ENCODE peak calls at places on chromosomes 13 and 19, in six cellular contexts. One of them, this sample, is unnamed. For H3K27me3, the result is how much of the 10 kb centered on the place peaks cover.

GRCh38 chr13:93915269-93915809 is 564.1 kb downstream of the DCT start:
- DNase-seq in brain microvascular endothelial cell: peak
- DNase-seq in lower lobe of right lung: no peak
- DNase-seq in lung: no peak
- DNase-seq in cardiac muscle cell: peak
- DNase-seq in heart right ventricle: no peak
- DNase-seq in this sample: no peak

GRCh38 chr19:31578326-31578725 is 229.1 kb upstream of the TSHZ3 start:
- DNase-seq in brain microvascular endothelial cell: no peak
- DNase-seq in lung: no peak
- DNase-seq in cardiac muscle cell: no peak
- DNase-seq in lower lobe of right lung: no peak
- DNase-seq in heart right ventricle: no peak
- DNase-seq in this sample: no peak

GRCh38 chr19:38523319-38523718 is 89.8 kb downstream of the RYR1 start:
- DNase-seq in cardiac muscle cell: no peak
- DNase-seq in lung: no peak
- DNase-seq in brain microvascular endothelial cell: no peak
- DNase-seq in lower lobe of right lung: no peak
- DNase-seq in heart right ventricle: no peak
- DNase-seq in this sample: no peak

GRCh38 chr19:18439025-18439909 is 1.3 kb upstream of the ISYNA1 start:
- DNase-seq in lung: no peak
- DNase-seq in cardiac muscle cell: peak
- DNase-seq in brain microvascular endothelial cell: peak
- DNase-seq in lower lobe of right lung: no peak
- DNase-seq in heart right ventricle: no peak
- DNase-seq in this sample: peak

GRCh38 chr19:33411621-33412180 is 38.2 kb downstream of the CEBPG start:
- DNase-seq in cardiac muscle cell: no peak
- DNase-seq in heart right ventricle: no peak
- DNase-seq in lung: no peak
- DNase-seq in lower lobe of right lung: no peak
- DNase-seq in brain microvascular endothelial cell: no peak
- DNase-seq in this sample: no peak

GRCh38 chr19:16025108-16026101 is 50.9 kb upstream of the TPM4 start:
- DNase-seq in heart right ventricle: no peak
- DNase-seq in lower lobe of right lung: no peak
- DNase-seq in lung: no peak
- DNase-seq in brain microvascular endothelial cell: peak
- DNase-seq in cardiac muscle cell: peak
- DNase-seq in this sample: peak

GRCh38 chr13:93559718-93560117 is 333.1 kb downstream of the GPC6 start:
- DNase-seq in lung: no peak
- DNase-seq in lower lobe of right lung: no peak
- DNase-seq in cardiac muscle cell: peak
- DNase-seq in brain microvascular endothelial cell: peak
- DNase-seq in heart right ventricle: no peak
- DNase-seq in this sample: peak

GRCh38 chr13:27813826-27814225 is 21.5 kb downstream of the GSX1 start:
- DNase-seq in brain microvascular endothelial cell: no peak
- DNase-seq in lung: no peak
- DNase-seq in heart right ventricle: no peak
- DNase-seq in cardiac muscle cell: no peak
- DNase-seq in lower lobe of right lung: no peak
- DNase-seq in this sample: no peak

GRCh38 chr19:45159971-45160324 is 834 bp downstream of the NKPD1 start:
- DNase-seq in lower lobe of right lung: no peak
- DNase-seq in cardiac muscle cell: no peak
- DNase-seq in brain microvascular endothelial cell: no peak
- DNase-seq in heart right ventricle: no peak
- DNase-seq in lung: no peak
- DNase-seq in this sample: no peak

GRCh38 chr19:5094768-5095567 is 126.1 kb downstream of the KDM4B start:
- DNase-seq in lung: no peak
- DNase-seq in lower lobe of right lung: no peak
- DNase-seq in cardiac muscle cell: no peak
- DNase-seq in brain microvascular endothelial cell: no peak
- DNase-seq in heart right ventricle: no peak
- DNase-seq in this sample: no peak

GRCh38 chr19:21256722-21257121 is 72.5 kb downstream of the ZNF708 start:
- DNase-seq in lung: no peak
- DNase-seq in lower lobe of right lung: no peak
- DNase-seq in heart right ventricle: no peak
- DNase-seq in cardiac muscle cell: peak
- DNase-seq in brain microvascular endothelial cell: peak
- DNase-seq in this sample: peak

GRCh38 chr19:43776285-43776684 is 4.5 kb downstream of the KCNN4 start:
- DNase-seq in cardiac muscle cell: no peak
- DNase-seq in heart right ventricle: no peak
- DNase-seq in lower lobe of right lung: no peak
- DNase-seq in brain microvascular endothelial cell: no peak
- DNase-seq in lung: no peak
- DNase-seq in this sample: no peak

GRCh38 chr19:51722492-51722891 is 1.3 kb downstream of the HAS1 start:
- DNase-seq in heart right ventricle: no peak
- DNase-seq in lung: no peak
- DNase-seq in cardiac muscle cell: no peak
- DNase-seq in lower lobe of right lung: no peak
- DNase-seq in brain microvascular endothelial cell: no peak
- DNase-seq in this sample: no peak

GRCh38 chr13:33322474-33322827 is 36.9 kb upstream of the STARD13 start:
- DNase-seq in lower lobe of right lung: no peak
- DNase-seq in heart right ventricle: peak
- DNase-seq in lung: no peak
- DNase-seq in cardiac muscle cell: peak
- DNase-seq in brain microvascular endothelial cell: peak
- DNase-seq in this sample: no peak

GRCh38 chr19:11451942-11452813 is 16.7 kb downstream of the PRKCSH start:
- DNase-seq in cardiac muscle cell: peak
- DNase-seq in lower lobe of right lung: no peak
- DNase-seq in heart right ventricle: no peak
- DNase-seq in brain microvascular endothelial cell: no peak
- DNase-seq in lung: no peak
- DNase-seq in this sample: no peak

GRCh38 chr13:40484101-40484800 is 182.2 kb downstream of the FOXO1 start:
- DNase-seq in brain microvascular endothelial cell: no peak
- DNase-seq in cardiac muscle cell: no peak
- DNase-seq in lung: no peak
- DNase-seq in heart right ventricle: no peak
- DNase-seq in lower lobe of right lung: no peak
- DNase-seq in this sample: no peak

GRCh38 chr19:34171539-34171876 is 796 bp upstream of the LSM14A start:
- DNase-seq in cardiac muscle cell: peak
- DNase-seq in lower lobe of right lung: no peak
- DNase-seq in heart right ventricle: no peak
- DNase-seq in brain microvascular endothelial cell: peak
- DNase-seq in lung: no peak
- DNase-seq in this sample: peak

GRCh38 chr13:94917814-94918213 is 205.5 kb upstream of the SOX21 start:
- DNase-seq in lower lobe of right lung: no peak
- DNase-seq in heart right ventricle: no peak
- DNase-seq in lung: no peak
- DNase-seq in brain microvascular endothelial cell: peak
- DNase-seq in cardiac muscle cell: peak
- DNase-seq in this sample: peak

GRCh38 chr13:66348745-66349720 is 881.1 kb downstream of the PCDH9 start:
- DNase-seq in cardiac muscle cell: peak
- DNase-seq in heart right ventricle: peak
- DNase-seq in lung: peak
- DNase-seq in brain microvascular endothelial cell: no peak
- DNase-seq in lower lobe of right lung: no peak
- DNase-seq in this sample: no peak

GRCh38 chr19:19059837-19060611 is 3.8 kb upstream of the SLC25A42 start:
- DNase-seq in cardiac muscle cell: no peak
- DNase-seq in lower lobe of right lung: peak
- DNase-seq in lung: no peak
- DNase-seq in brain microvascular endothelial cell: no peak
- DNase-seq in heart right ventricle: no peak
- DNase-seq in this sample: no peak

DNA sequence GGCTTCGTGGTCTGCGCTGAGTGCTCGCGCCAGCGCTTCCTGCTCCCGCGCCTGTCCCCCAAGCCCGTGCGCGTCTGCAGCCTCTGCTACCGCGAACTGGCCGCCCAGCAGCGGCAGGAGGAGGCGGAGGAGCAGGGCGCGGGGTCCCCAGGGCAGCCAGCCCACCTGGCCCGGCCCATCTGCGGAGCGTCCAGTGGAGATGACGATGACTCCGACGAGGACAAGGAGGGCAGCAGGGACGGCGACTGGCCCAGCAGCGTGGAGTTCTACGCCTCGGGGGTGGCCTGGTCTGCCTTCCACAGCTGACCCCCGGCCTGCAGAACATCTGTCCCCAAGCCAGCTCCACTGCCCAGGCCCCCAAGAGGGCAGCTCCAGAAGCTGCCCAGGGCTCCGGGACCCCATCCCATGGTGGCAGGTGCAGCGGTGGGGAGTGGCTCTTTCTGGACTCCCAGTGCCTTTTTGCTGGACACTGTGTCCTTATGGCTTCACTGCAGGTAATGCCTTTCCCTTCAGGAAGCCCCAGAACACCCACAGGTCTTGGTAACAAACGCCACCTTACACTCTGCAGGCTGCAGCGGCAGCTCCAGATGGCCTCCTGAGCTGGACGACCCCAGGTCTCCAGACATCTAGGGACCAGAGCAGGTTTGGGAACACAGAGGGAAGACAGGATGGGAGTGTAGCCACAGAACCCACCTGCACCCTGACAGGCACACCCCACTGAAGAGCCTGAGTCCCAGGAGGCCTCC is 9.3 kb downstream of the PLEKHF1 start:
- DNase-seq in lower lobe of right lung: no peak
- DNase-seq in heart right ventricle: no peak
- DNase-seq in lung: no peak
- DNase-seq in brain microvascular endothelial cell: no peak
- DNase-seq in cardiac muscle cell: no peak
- DNase-seq in this sample: no peak
- TF ChIP-seq CTCF in lower lobe of right lung: no peak
- TF ChIP-seq CTCF in heart right ventricle: no peak
- TF ChIP-seq CTCF in lung: no peak
- TF ChIP-seq CTCF in brain microvascular endothelial cell: no peak
- TF ChIP-seq CTCF in cardiac muscle cell: no peak
- TF ChIP-seq CTCF in this sample: no peak

GRCh38 chr13:114015608-114016295 is 41.9 kb upstream of the C13orf46 start:
- DNase-seq in lower lobe of right lung: no peak
- DNase-seq in brain microvascular endothelial cell: no peak
- DNase-seq in cardiac muscle cell: peak
- DNase-seq in heart right ventricle: peak
- DNase-seq in lung: no peak
- DNase-seq in this sample: peak

GRCh38 chr13:114013952-114014629 is 40.2 kb upstream of the C13orf46 start:
- DNase-seq in lung: no peak
- DNase-seq in brain microvascular endothelial cell: no peak
- DNase-seq in heart right ventricle: no peak
- DNase-seq in cardiac muscle cell: no peak
- DNase-seq in lower lobe of right lung: peak
- DNase-seq in this sample: no peak

GRCh38 chr13:114013336-114013735 is 39.5 kb upstream of the C13orf46 start:
- DNase-seq in lower lobe of right lung: no peak
- DNase-seq in heart right ventricle: no peak
- DNase-seq in brain microvascular endothelial cell: no peak
- DNase-seq in cardiac muscle cell: no peak
- DNase-seq in lung: no peak
- DNase-seq in this sample: no peak

GRCh38 chr13:114016321-114017027 is 42.6 kb upstream of the C13orf46 start:
- DNase-seq in lung: no peak
- DNase-seq in brain microvascular endothelial cell: no peak
- DNase-seq in lower lobe of right lung: no peak
- DNase-seq in heart right ventricle: no peak
- DNase-seq in cardiac muscle cell: no peak
- DNase-seq in this sample: no peak

DNA sequence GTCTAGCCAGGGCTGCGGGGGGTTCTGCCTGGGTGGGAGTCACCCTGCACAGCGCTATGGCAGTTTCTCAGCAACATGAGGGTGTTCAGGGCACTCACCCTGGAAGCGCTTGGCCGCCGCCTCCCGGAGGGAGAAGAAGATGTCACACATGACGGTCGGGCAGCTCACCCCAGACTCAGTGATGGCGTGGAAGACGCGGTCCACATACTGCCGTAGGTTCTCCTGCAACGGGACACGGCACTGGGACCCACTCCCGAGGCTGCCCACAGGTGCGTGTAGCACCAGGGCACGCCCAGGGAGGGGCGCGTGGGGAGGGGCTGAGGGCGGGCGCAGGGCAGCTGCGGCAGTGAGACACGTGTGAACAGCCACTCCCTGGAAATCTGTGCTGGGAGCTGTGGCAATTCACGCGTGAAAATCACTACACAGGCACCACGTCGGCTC is 41.3 kb upstream of the C13orf46 start:
- DNase-seq in lower lobe of right lung: no peak
- DNase-seq in heart right ventricle: no peak
- DNase-seq in lung: no peak
- DNase-seq in cardiac muscle cell: no peak
- DNase-seq in brain microvascular endothelial cell: no peak
- DNase-seq in this sample: no peak
- H3K4me3 ChIP-seq in lower lobe of right lung: no peak
- H3K4me3 ChIP-seq in heart right ventricle: no peak
- H3K4me3 ChIP-seq in lung: no peak
- H3K4me3 ChIP-seq in cardiac muscle cell: no peak
- H3K4me3 ChIP-seq in brain microvascular endothelial cell: no peak
- H3K4me3 ChIP-seq in this sample: no peak

GRCh38 chr13:110416131-110416584 is 109.1 kb downstream of the COL4A2 start:
- DNase-seq in brain microvascular endothelial cell: no peak
- DNase-seq in lower lobe of right lung: no peak
- DNase-seq in lung: no peak
- DNase-seq in heart right ventricle: no peak
- DNase-seq in cardiac muscle cell: peak
- DNase-seq in this sample: no peak
- H3K27me3 ChIP-seq in brain microvascular endothelial cell: under half
- H3K27me3 ChIP-seq in lower lobe of right lung: under half
- H3K27me3 ChIP-seq in lung: under half
- H3K27me3 ChIP-seq in heart right ventricle: under half
- H3K27me3 ChIP-seq in cardiac muscle cell: under half
- H3K27me3 ChIP-seq in this sample: under half

DNA sequence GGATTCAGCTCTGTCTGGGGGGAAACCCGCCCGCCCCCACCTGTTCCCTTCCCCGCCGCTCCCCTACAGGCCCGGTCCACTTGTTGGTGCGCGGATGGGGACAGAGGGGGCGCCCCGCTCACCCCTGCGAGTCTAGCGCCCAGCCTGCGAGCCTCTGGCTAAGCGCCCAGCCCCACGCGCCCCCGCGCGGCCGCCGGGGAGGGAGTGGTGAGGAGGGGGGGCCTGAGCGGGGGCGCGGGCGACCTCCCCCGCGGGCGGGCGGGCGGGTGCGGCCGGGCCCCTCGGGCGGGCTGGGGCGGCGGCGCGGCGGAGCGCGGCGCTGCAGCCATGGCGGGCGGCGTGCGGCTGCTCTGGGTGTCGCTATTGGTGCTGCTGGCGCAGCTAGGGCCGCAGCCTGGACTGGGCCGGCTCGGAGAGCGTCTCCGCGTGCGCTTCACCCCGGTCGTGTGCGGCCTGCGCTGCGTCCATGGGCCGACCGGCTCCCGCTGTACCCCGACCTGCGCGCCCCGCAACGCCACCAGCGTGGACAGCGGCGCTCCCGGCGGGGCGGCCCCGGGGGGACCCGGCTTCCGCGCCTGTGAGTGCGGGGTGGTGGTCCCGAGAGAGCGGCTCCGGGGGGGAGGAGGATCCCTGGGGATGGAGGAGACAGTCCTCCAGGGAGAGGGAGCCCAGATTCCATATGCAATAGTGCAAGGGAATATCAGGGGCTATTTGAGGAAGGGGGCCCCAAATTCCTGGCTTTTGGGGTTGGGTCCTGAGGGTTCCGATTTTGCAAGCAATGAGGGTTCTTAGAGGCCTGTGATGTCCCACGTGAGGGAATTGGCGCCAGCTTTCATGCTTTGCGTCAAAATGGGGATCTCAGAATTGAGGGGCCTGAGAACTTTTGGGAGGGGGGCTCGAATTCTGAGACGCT is at the start of gene LTBP4:
- DNase-seq in heart right ventricle: peak
- DNase-seq in lung: peak
- DNase-seq in brain microvascular endothelial cell: no peak
- DNase-seq in cardiac muscle cell: peak
- DNase-seq in lower lobe of right lung: no peak
- DNase-seq in this sample: no peak
- TF ChIP-seq CTCF in heart right ventricle: peak
- TF ChIP-seq CTCF in lung: no peak
- TF ChIP-seq CTCF in brain microvascular endothelial cell: peak
- TF ChIP-seq CTCF in cardiac muscle cell: peak
- TF ChIP-seq CTCF in lower lobe of right lung: peak
- TF ChIP-seq CTCF in this sample: peak

This sample was measured in bronchial epithelial cell.